ENCODE peak calls at places on chromosomes 2 and 18, in six cellular contexts. One of them, this sample, is unnamed.

GRCh38 chr18:68588169-68588568 is 126.7 kb downstream of the TMX3 start:
- DNase-seq in RWPE2: no peak
- DNase-seq in esophagus squamous epithelium: no peak
- DNase-seq in HL-60: no peak
- DNase-seq in astrocyte: no peak
- DNase-seq in dorsolateral prefrontal cortex: no peak
- DNase-seq in this sample: no peak

GRCh38 chr2:24352664-24353063 is 7.7 kb downstream of the ITSN2 start:
- DNase-seq in RWPE2: no peak
- DNase-seq in esophagus squamous epithelium: no peak
- DNase-seq in HL-60: no peak
- DNase-seq in astrocyte: no peak
- DNase-seq in dorsolateral prefrontal cortex: no peak
- DNase-seq in this sample: no peak

GRCh38 chr18:22363867-22364463 is 53.8 kb downstream of the CTAGE1 start:
- DNase-seq in RWPE2: no peak
- DNase-seq in esophagus squamous epithelium: no peak
- DNase-seq in HL-60: no peak
- DNase-seq in astrocyte: no peak
- DNase-seq in dorsolateral prefrontal cortex: no peak
- DNase-seq in this sample: no peak

GRCh38 chr2:27638023-27638637 is 9.3 kb downstream of the GPN1 start:
- DNase-seq in RWPE2: no peak
- DNase-seq in esophagus squamous epithelium: no peak
- DNase-seq in HL-60: no peak
- DNase-seq in astrocyte: peak
- DNase-seq in dorsolateral prefrontal cortex: no peak
- DNase-seq in this sample: no peak

GRCh38 chr2:36438454-36438977 is 82.9 kb downstream of the CRIM1 start:
- DNase-seq in RWPE2: no peak
- DNase-seq in esophagus squamous epithelium: no peak
- DNase-seq in HL-60: no peak
- DNase-seq in astrocyte: peak
- DNase-seq in dorsolateral prefrontal cortex: no peak
- DNase-seq in this sample: no peak

GRCh38 chr2:203908344-203909185 is 28.0 kb upstream of the ICOS start:
- DNase-seq in RWPE2: no peak
- DNase-seq in esophagus squamous epithelium: no peak
- DNase-seq in HL-60: peak
- DNase-seq in astrocyte: no peak
- DNase-seq in dorsolateral prefrontal cortex: no peak
- DNase-seq in this sample: no peak

GRCh38 chr18:23718731-23719130 is 29.5 kb downstream of the LAMA3 start:
- DNase-seq in RWPE2: no peak
- DNase-seq in esophagus squamous epithelium: no peak
- DNase-seq in HL-60: no peak
- DNase-seq in astrocyte: no peak
- DNase-seq in dorsolateral prefrontal cortex: no peak
- DNase-seq in this sample: no peak

GRCh38 chr2:37232131-37232933 is 874 bp downstream of the NDUFAF7 start:
- DNase-seq in RWPE2: no peak
- DNase-seq in esophagus squamous epithelium: no peak
- DNase-seq in HL-60: peak
- DNase-seq in astrocyte: peak
- DNase-seq in dorsolateral prefrontal cortex: no peak
- DNase-seq in this sample: no peak

GRCh38 chr2:23381084-23381483 is 3.9 kb upstream of the KLHL29 start:
- DNase-seq in RWPE2: no peak
- DNase-seq in esophagus squamous epithelium: no peak
- DNase-seq in HL-60: peak
- DNase-seq in astrocyte: peak
- DNase-seq in dorsolateral prefrontal cortex: no peak
- DNase-seq in this sample: peak

GRCh38 chr2:224885836-224886547 is 156.3 kb downstream of the DOCK10 start:
- DNase-seq in RWPE2: no peak
- DNase-seq in esophagus squamous epithelium: no peak
- DNase-seq in HL-60: no peak
- DNase-seq in astrocyte: peak
- DNase-seq in dorsolateral prefrontal cortex: no peak
- DNase-seq in this sample: no peak

GRCh38 chr18:6745504-6746031 is 16.1 kb downstream of the ARHGAP28 start:
- DNase-seq in RWPE2: no peak
- DNase-seq in esophagus squamous epithelium: no peak
- DNase-seq in HL-60: no peak
- DNase-seq in astrocyte: no peak
- DNase-seq in dorsolateral prefrontal cortex: no peak
- DNase-seq in this sample: no peak

GRCh38 chr18:79068299-79068945 is 772 bp upstream of the ATP9B start:
- DNase-seq in RWPE2: no peak
- DNase-seq in esophagus squamous epithelium: no peak
- DNase-seq in HL-60: peak
- DNase-seq in astrocyte: peak
- DNase-seq in dorsolateral prefrontal cortex: no peak
- DNase-seq in this sample: no peak

GRCh38 chr2:197846789-197847188 is 42.4 kb downstream of the PLCL1 start:
- DNase-seq in RWPE2: no peak
- DNase-seq in esophagus squamous epithelium: no peak
- DNase-seq in HL-60: no peak
- DNase-seq in astrocyte: peak
- DNase-seq in dorsolateral prefrontal cortex: no peak
- DNase-seq in this sample: no peak

GRCh38 chr2:239348563-239349447 is 52.0 kb downstream of the HDAC4 start:
- DNase-seq in RWPE2: no peak
- DNase-seq in esophagus squamous epithelium: no peak
- DNase-seq in HL-60: no peak
- DNase-seq in astrocyte: no peak
- DNase-seq in dorsolateral prefrontal cortex: no peak
- DNase-seq in this sample: no peak

GRCh38 chr2:158725496-158725895 is 69.6 kb upstream of the DAPL1 start:
- DNase-seq in RWPE2: no peak
- DNase-seq in esophagus squamous epithelium: no peak
- DNase-seq in HL-60: no peak
- DNase-seq in astrocyte: no peak
- DNase-seq in dorsolateral prefrontal cortex: no peak
- DNase-seq in this sample: no peak

GRCh38 chr2:101356486-101356885 is 30.8 kb downstream of the CREG2 start:
- DNase-seq in RWPE2: no peak
- DNase-seq in esophagus squamous epithelium: no peak
- DNase-seq in HL-60: no peak
- DNase-seq in astrocyte: peak
- DNase-seq in dorsolateral prefrontal cortex: no peak
- DNase-seq in this sample: no peak

GRCh38 chr2:64143154-64144056 is 815 bp downstream of the PELI1 start:
- DNase-seq in RWPE2: no peak
- DNase-seq in esophagus squamous epithelium: no peak
- DNase-seq in HL-60: peak
- DNase-seq in astrocyte: peak
- DNase-seq in dorsolateral prefrontal cortex: peak
- DNase-seq in this sample: peak

GRCh38 chr2:39512434-39512935 is 75.4 kb upstream of the MAP4K3 start:
- DNase-seq in RWPE2: no peak
- DNase-seq in esophagus squamous epithelium: no peak
- DNase-seq in HL-60: no peak
- DNase-seq in astrocyte: no peak
- DNase-seq in dorsolateral prefrontal cortex: no peak
- DNase-seq in this sample: no peak

GRCh38 chr2:64354857-64355680 is 98.9 kb upstream of the LGALSL start:
- DNase-seq in RWPE2: no peak
- DNase-seq in esophagus squamous epithelium: no peak
- DNase-seq in HL-60: no peak
- DNase-seq in astrocyte: peak
- DNase-seq in dorsolateral prefrontal cortex: no peak
- DNase-seq in this sample: no peak

GRCh38 chr2:56168163-56168562 is 15.6 kb upstream of the CCDC85A start:
- DNase-seq in RWPE2: no peak
- DNase-seq in esophagus squamous epithelium: no peak
- DNase-seq in HL-60: no peak
- DNase-seq in astrocyte: peak
- DNase-seq in dorsolateral prefrontal cortex: no peak
- DNase-seq in this sample: no peak

GRCh38 chr2:202135111-202135874 is 62.2 kb downstream of the KIAA2012 start:
- DNase-seq in RWPE2: no peak
- DNase-seq in esophagus squamous epithelium: no peak
- DNase-seq in HL-60: no peak
- DNase-seq in astrocyte: peak
- DNase-seq in dorsolateral prefrontal cortex: no peak
- DNase-seq in this sample: no peak

GRCh38 chr2:70826696-70827330 is 6.4 kb upstream of the CLEC4F start:
- DNase-seq in RWPE2: no peak
- DNase-seq in esophagus squamous epithelium: no peak
- DNase-seq in HL-60: no peak
- DNase-seq in astrocyte: no peak
- DNase-seq in dorsolateral prefrontal cortex: no peak
- DNase-seq in this sample: no peak

GRCh38 chr18:12880532-12880892 is 3.5 kb downstream of the PTPN2 start:
- DNase-seq in RWPE2: no peak
- DNase-seq in esophagus squamous epithelium: no peak
- DNase-seq in HL-60: peak
- DNase-seq in astrocyte: no peak
- DNase-seq in dorsolateral prefrontal cortex: no peak
- DNase-seq in this sample: no peak
- H3K27ac ChIP-seq in RWPE2: no peak
- H3K27ac ChIP-seq in esophagus squamous epithelium: peak
- H3K27ac ChIP-seq in HL-60: peak
- H3K27ac ChIP-seq in astrocyte: no peak
- H3K27ac ChIP-seq in dorsolateral prefrontal cortex: no peak
- H3K27ac ChIP-seq in this sample: no peak

GRCh38 chr2:113676651-113677050 is 49.6 kb downstream of the RABL2A start:
- DNase-seq in RWPE2: no peak
- DNase-seq in esophagus squamous epithelium: no peak
- DNase-seq in HL-60: no peak
- DNase-seq in astrocyte: no peak
- DNase-seq in dorsolateral prefrontal cortex: no peak
- DNase-seq in this sample: no peak

GRCh38 chr2:113677327-113677726 is 50.3 kb downstream of the RABL2A start:
- DNase-seq in RWPE2: no peak
- DNase-seq in esophagus squamous epithelium: no peak
- DNase-seq in HL-60: no peak
- DNase-seq in astrocyte: no peak
- DNase-seq in dorsolateral prefrontal cortex: no peak
- DNase-seq in this sample: no peak

GRCh38 chr2:113679457-113679856 is 52.4 kb downstream of the RABL2A start:
- DNase-seq in RWPE2: no peak
- DNase-seq in esophagus squamous epithelium: no peak
- DNase-seq in HL-60: no peak
- DNase-seq in astrocyte: no peak
- DNase-seq in dorsolateral prefrontal cortex: no peak
- DNase-seq in this sample: no peak

GRCh38 chr2:113672297-113672696 is 45.2 kb downstream of the RABL2A start:
- DNase-seq in RWPE2: no peak
- DNase-seq in esophagus squamous epithelium: no peak
- DNase-seq in HL-60: peak
- DNase-seq in astrocyte: no peak
- DNase-seq in dorsolateral prefrontal cortex: no peak
- DNase-seq in this sample: no peak

DNA sequence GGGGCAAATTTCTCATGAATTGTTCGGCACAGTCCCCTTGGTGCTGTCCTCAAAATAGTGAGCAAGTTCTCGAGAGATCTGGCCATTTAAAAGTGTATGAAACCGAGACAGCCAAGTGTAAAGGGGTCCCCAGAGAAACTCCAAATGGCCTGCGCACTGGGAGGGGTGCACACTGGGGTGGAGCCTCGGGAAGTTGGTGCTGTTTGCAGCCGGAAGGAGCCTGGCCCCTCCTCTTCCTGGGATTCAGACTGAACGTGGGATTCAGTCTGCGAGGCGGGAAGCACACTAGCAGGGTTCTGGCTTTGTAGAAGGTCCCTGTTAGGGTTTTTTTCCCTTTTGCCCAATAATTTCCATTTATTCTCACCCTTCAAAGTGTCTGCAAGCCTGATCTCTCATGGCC is 48.8 kb downstream of the RABL2A start:
- DNase-seq in RWPE2: no peak
- DNase-seq in esophagus squamous epithelium: no peak
- DNase-seq in HL-60: no peak
- DNase-seq in astrocyte: no peak
- DNase-seq in dorsolateral prefrontal cortex: no peak
- DNase-seq in this sample: no peak
- H3K27ac ChIP-seq in RWPE2: no peak
- H3K27ac ChIP-seq in esophagus squamous epithelium: no peak
- H3K27ac ChIP-seq in HL-60: no peak
- H3K27ac ChIP-seq in astrocyte: no peak
- H3K27ac ChIP-seq in dorsolateral prefrontal cortex: no peak
- H3K27ac ChIP-seq in this sample: no peak

DNA sequence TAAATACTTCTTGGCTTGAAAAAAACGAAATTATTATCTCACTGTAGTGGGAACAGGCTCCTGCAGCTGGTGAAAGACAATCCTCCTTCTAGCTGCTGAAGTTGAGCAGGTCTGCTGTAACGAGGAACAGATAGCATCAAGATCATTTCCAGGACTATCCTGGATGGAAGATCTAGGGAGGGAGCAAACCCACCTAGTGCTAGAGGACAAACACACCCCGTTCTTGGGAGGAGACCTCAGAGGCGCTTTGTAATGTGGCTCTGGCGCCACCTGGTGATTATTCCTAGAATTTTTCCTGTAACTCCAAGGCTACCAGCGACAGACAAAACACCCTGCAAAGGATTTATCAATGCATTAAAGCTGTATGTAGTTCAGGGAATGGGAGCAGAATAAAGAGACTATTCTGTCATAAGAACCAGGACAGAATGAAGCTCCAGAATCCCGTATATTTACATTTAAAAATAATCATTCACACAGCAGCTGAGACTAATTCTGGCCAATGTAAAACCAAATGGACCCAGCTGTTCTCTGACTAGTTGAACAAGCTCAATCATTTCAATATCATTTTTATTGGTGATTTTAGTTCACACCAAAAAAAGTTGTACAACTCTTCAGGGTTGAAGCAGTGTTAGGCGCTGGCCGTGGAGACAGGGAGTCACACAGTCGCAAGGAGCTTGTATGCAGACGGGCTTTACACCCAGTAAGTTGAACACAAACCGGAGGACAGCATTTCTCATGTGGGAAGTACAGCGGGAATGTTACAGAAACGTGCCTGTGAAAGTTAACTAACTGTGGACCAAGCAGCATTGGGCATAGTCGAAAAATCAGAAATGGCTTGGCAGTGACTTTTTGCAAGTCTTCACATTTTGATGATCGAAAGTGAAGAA is 290.3 kb downstream of the TRIB2 start:
- DNase-seq in RWPE2: no peak
- DNase-seq in esophagus squamous epithelium: no peak
- DNase-seq in HL-60: peak
- DNase-seq in astrocyte: peak
- DNase-seq in dorsolateral prefrontal cortex: no peak
- DNase-seq in this sample: peak
- H3K27ac ChIP-seq in RWPE2: no peak
- H3K27ac ChIP-seq in esophagus squamous epithelium: no peak
- H3K27ac ChIP-seq in HL-60: no peak
- H3K27ac ChIP-seq in astrocyte: no peak
- H3K27ac ChIP-seq in dorsolateral prefrontal cortex: no peak
- H3K27ac ChIP-seq in this sample: no peak

DNA sequence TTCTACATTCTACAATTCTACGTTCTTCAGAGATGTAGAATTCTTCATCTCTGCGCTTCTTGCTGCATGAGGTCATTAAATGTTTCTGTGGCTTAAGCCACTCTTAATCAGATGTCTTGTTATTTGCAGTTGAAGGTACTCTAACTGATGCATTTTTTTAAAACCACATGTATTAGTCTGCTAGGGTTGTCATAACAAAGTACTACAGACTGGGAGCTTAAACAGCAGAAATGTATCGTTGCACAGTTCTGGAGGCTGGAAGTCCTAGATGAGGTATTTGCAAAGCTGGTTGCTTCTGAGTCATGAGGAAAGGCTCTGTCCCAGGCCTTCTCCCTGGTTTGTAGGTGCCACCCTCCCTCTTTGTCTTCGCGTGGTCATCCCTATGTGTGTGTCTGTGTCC is 176.3 kb upstream of the GLI2 start:
- DNase-seq in RWPE2: no peak
- DNase-seq in esophagus squamous epithelium: no peak
- DNase-seq in HL-60: no peak
- DNase-seq in astrocyte: peak
- DNase-seq in dorsolateral prefrontal cortex: no peak
- DNase-seq in this sample: no peak
- H3K27ac ChIP-seq in RWPE2: no peak
- H3K27ac ChIP-seq in esophagus squamous epithelium: no peak
- H3K27ac ChIP-seq in HL-60: no peak
- H3K27ac ChIP-seq in astrocyte: peak
- H3K27ac ChIP-seq in dorsolateral prefrontal cortex: no peak
- H3K27ac ChIP-seq in this sample: no peak

This sample was measured in CD4-positive, alpha-beta memory T cell.